ENCODE peak calls at places on chromosomes 2 and 18, in ten cellular contexts. N is heart left ventricle; E is GM23248; F is Peyer's patch; O is CD8-positive, alpha-beta memory T cell; A is psoas muscle; Z is tibial artery; Y is small intestine; Q is pancreas; U is fibroblast of lung. C is an unnamed sample.
A peak's percentile ranks its signal among the peaks of the same experiment; 100 is the strongest.

GRCh38 chr2:68185541-68186164 is 28.0 kb downstream of the PNO1 start:
- DNase-seq in E (peak; percentile 60), Q (peak; percentile 37), F (peak; percentile 69), U (peak; percentile 56), A (peak; percentile 69), Y (peak; percentile 26), O (peak; percentile 61), N (peak; percentile 24), Z (no peak), C (peak; percentile 37)

GRCh38 chr18:42780171-42780570 is 335.3 kb downstream of the RIT2 start:
- DNase-seq in O (no peak), U (no peak), Q (no peak), E (no peak), N (no peak), Y (no peak), A (no peak), Z (no peak), F (no peak), C (no peak)

GRCh38 chr2:48900321-48901014 is 144.9 kb upstream of the LHCGR start:
- DNase-seq in A (no peak), O (no peak), Q (no peak), E (peak; percentile 61), N (no peak), U (no peak), Z (no peak), Y (no peak), F (no peak), C (no peak)

GRCh38 chr2:126558029-126558428 is 97.9 kb upstream of the GYPC start:
- DNase-seq in Z (no peak), A (no peak), Y (no peak), O (no peak), Q (no peak), N (no peak), U (no peak), E (no peak), F (no peak), C (peak; percentile 59)

GRCh38 chr18:1361931-1362330 is 457.3 kb downstream of the ADCYAP1 start:
- DNase-seq in A (no peak), Z (no peak), E (no peak), U (no peak), N (no peak), F (no peak), Y (no peak), Q (no peak), O (no peak), C (no peak)

GRCh38 chr18:3056311-3056710 is 43.4 kb upstream of the LPIN2 start:
- DNase-seq in Y (no peak), O (no peak), Z (no peak), U (no peak), N (no peak), F (no peak), Q (no peak), A (no peak), E (no peak), C (no peak)

GRCh38 chr2:134681201-134681600 is 37.6 kb downstream of the TMEM163 start:
- DNase-seq in Z (no peak), U (no peak), Y (no peak), A (no peak), E (no peak), N (no peak), Q (no peak), F (no peak), O (no peak), C (no peak)

GRCh38 chr18:35513181-35513932 is 15.6 kb upstream of the INO80C start:
- DNase-seq in Y (no peak), N (peak; percentile 47), Q (peak; percentile 40), E (peak; percentile 95), Z (peak; percentile 74), F (no peak), A (peak; percentile 74), U (peak; percentile 52), O (no peak), C (no peak)

GRCh38 chr2:168443818-168444217 is 12.3 kb upstream of the CERS6 start:
- DNase-seq in A (no peak), E (no peak), Q (no peak), F (no peak), Z (no peak), O (no peak), Y (no peak), U (no peak), N (no peak), C (no peak)

GRCh38 chr2:179422037-179422643 is 157.5 kb upstream of the SESTD1 start:
- DNase-seq in Y (peak; percentile 49), E (peak; percentile 84), Q (peak; percentile 77), U (peak; percentile 81), N (peak; percentile 40), A (peak; percentile 76), Z (peak; percentile 83), F (peak; percentile 85), O (no peak), C (no peak)

GRCh38 chr2:48572797-48573196 is 42.8 kb downstream of the STON1 start:
- DNase-seq in U (no peak), O (no peak), N (no peak), Y (no peak), F (no peak), A (no peak), Q (no peak), E (no peak), Z (no peak), C (no peak)

GRCh38 chr18:12911928-12912703 is 28.1 kb upstream of the PTPN2 start:
- DNase-seq in Q (no peak), Y (no peak), A (no peak), Z (no peak), U (no peak), N (no peak), O (no peak), F (no peak), E (peak; percentile 10), C (peak; percentile 83)

GRCh38 chr2:229133155-229133772 is 137.8 kb downstream of the PID1 start:
- DNase-seq in Z (no peak), U (peak; percentile 76), E (peak; percentile 59), O (no peak), A (no peak), N (no peak), F (no peak), Q (peak; percentile 26), Y (peak; percentile 81), C (no peak)

GRCh38 chr2:219769044-219770030 is 141.9 kb downstream of the SLC4A3 start:
- DNase-seq in Z (no peak), U (peak; percentile 42), F (no peak), E (peak; percentile 50), N (peak; percentile 82), Y (no peak), O (no peak), A (peak; percentile 77), Q (no peak), C (no peak)

GRCh38 chr2:55224761-55225261 is 7.3 kb downstream of the CLHC1 start:
- DNase-seq in N (peak; percentile 26), Q (no peak), F (no peak), A (peak; percentile 72), E (no peak), Z (no peak), Y (no peak), O (no peak), U (no peak), C (no peak)

GRCh38 chr2:216873573-216873972 is 13.7 kb upstream of the TNP1 start:
- DNase-seq in U (no peak), E (no peak), Y (no peak), Q (no peak), O (no peak), A (no peak), Z (no peak), N (no peak), F (no peak), C (no peak)

GRCh38 chr2:128781166-128781887 is 462.7 kb upstream of the HS6ST1 start:
- DNase-seq in E (no peak), U (no peak), Q (no peak), O (no peak), N (no peak), F (peak; percentile 11), Y (no peak), A (no peak), Z (no peak), C (peak; percentile 8)

GRCh38 chr2:74368499-74368898 is 11.6 kb downstream of the DCTN1 start:
- DNase-seq in N (no peak), F (no peak), E (no peak), Q (no peak), Z (no peak), Y (no peak), U (no peak), A (no peak), O (no peak), C (no peak)

DNA sequence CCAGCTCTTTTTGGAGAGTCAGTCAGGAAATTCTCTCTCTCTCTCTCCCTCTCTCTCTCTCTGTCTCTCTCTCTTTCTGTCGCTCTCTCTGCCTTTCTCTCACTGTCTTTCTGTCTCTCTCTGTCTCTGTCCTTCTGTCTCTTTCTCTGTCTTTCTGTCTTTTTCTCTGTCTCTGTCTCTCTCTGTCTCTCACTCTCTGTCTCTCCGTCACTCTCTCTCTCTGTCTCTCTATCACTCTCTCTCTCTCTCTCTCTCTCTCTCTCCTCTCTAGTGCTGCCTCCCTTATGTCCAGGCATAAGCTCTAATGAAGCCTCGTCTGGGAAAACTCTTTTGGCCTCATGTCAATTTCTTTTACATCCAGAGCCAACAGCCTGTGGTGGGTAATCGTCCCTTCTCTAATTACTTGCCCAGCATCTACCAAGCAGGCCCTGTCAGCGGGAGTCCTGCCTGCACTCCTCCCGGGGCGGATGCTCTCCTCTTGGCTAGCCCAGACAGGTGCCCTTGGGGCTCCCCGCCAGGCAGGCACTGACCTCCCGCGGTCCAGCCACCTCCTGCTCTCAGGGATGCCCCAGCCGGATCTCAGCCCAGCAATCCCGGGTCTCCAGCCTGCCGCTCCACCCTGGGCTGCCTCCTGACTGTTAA is 74.1 kb downstream of the NCAPH start:
- DNase-seq in Q (peak; percentile 71), F (no peak), E (no peak), U (peak; percentile 8), O (no peak), A (no peak), Z (no peak), N (peak; percentile 31), Y (no peak), C (peak; percentile 76)
- H3K27ac ChIP-seq in Q (peak overlapping the region; percentile 62), F (no peak overlapping the region), E (no peak overlapping the region), U (no peak overlapping the region), O (no peak overlapping the region), A (no peak overlapping the region), Z (no peak overlapping the region), N (peak overlapping the region; percentile 12), Y (no peak overlapping the region), C (no peak overlapping the region)

GRCh38 chr2:30732876-30733275 is 74.4 kb downstream of the CAPN13 start:
- DNase-seq in O (no peak), A (no peak), F (peak; percentile 47), U (no peak), E (no peak), Y (peak; percentile 40), Q (no peak), N (no peak), Z (peak; percentile 31), C (no peak)
- H3K27ac ChIP-seq in O (no peak overlapping the region), A (no peak overlapping the region), F (no peak overlapping the region), U (no peak overlapping the region), E (no peak overlapping the region), Y (no peak overlapping the region), Q (no peak overlapping the region), N (no peak overlapping the region), Z (no peak overlapping the region), C (no peak overlapping the region)

GRCh38 chr2:20917724-20918572 is 95.0 kb upstream of the LDAH start:
- DNase-seq in E (no peak), F (no peak), Z (no peak), N (no peak), O (no peak), Y (no peak), Q (no peak), A (no peak), U (peak; percentile 14), C (peak; percentile 30)
- H3K27ac ChIP-seq in E (no peak overlapping the region), F (no peak overlapping the region), Z (peak overlapping the region; percentile 50), N (no peak overlapping the region), O (no peak overlapping the region), Y (no peak overlapping the region), Q (no peak overlapping the region), A (no peak overlapping the region), U (peak overlapping the region; percentile 47), C (no peak overlapping the region)

GRCh38 chr2:236054661-236055060 is 113.5 kb downstream of the GBX2 start:
- DNase-seq in A (no peak), O (no peak), U (no peak), E (no peak), N (no peak), Q (no peak), F (peak; percentile 6), Z (no peak), Y (no peak), C (peak; percentile 41)
- H3K27ac ChIP-seq in A (no peak overlapping the region), O (no peak overlapping the region), U (no peak overlapping the region), E (no peak overlapping the region), N (no peak overlapping the region), Q (no peak overlapping the region), F (no peak overlapping the region), Z (no peak overlapping the region), Y (no peak overlapping the region), C (no peak overlapping the region)